ENCODE peak calls at places on chromosomes 7 and 10, in four cellular contexts. N is right atrium auricular region, U is ascending aorta, D is body of pancreas. F is an unnamed sample.

GRCh38 chr10:28215930-28216329 is 86.9 kb downstream of the MPP7 start:
- DNase-seq in N (no peak), U (no peak), D (peak), F (no peak)

GRCh38 chr7:40133561-40134427 is 628 bp downstream of the MPLKIP start:
- DNase-seq in N (no peak), U (no peak), D (no peak), F (no peak)

GRCh38 chr7:116988363-116988989 is 35.2 kb downstream of the ST7 start:
- DNase-seq in N (no peak), U (no peak), D (no peak), F (no peak)

GRCh38 chr7:44180631-44181030 is 8.6 kb downstream of the GCK start:
- DNase-seq in N (no peak), U (no peak), D (no peak), F (no peak)

GRCh38 chr10:6050801-6051445 is 11.2 kb downstream of the IL2RA start:
- DNase-seq in N (peak), U (peak), D (peak), F (peak)

GRCh38 chr10:30216811-30217210 is 132.3 kb downstream of the MTPAP start:
- DNase-seq in N (no peak), U (no peak), D (no peak), F (no peak)

GRCh38 chr7:94486206-94486605 is 23.4 kb upstream of the CASD1 start:
- DNase-seq in N (no peak), U (no peak), D (no peak), F (no peak)

GRCh38 chr10:30270247-30270646 is 78.8 kb downstream of the MTPAP start:
- DNase-seq in N (no peak), U (no peak), D (no peak), F (no peak)

GRCh38 chr10:277963-278362 is 142.7 kb downstream of the ZMYND11 start:
- DNase-seq in N (no peak), U (no peak), D (no peak), F (no peak)

GRCh38 chr10:282294-283139 is 147.3 kb downstream of the ZMYND11 start:
- DNase-seq in N (no peak), U (no peak), D (no peak), F (no peak)

GRCh38 chr10:278707-279106 is 143.5 kb downstream of the ZMYND11 start:
- DNase-seq in N (no peak), U (no peak), D (no peak), F (no peak)

GRCh38 chr10:279232-279631 is 144.0 kb downstream of the ZMYND11 start:
- DNase-seq in N (no peak), U (no peak), D (no peak), F (no peak)

GRCh38 chr10:279655-280054 is 144.4 kb downstream of the ZMYND11 start:
- DNase-seq in N (no peak), U (no peak), D (no peak), F (no peak)
- TF ChIP-seq CTCF in N (no peak), U (no peak), D (no peak), F (no peak)

GRCh38 chr7:106289848-106290247 is 5.1 kb upstream of the NAMPT start:
- DNase-seq in N (no peak), U (no peak), D (no peak), F (no peak)

GRCh38 chr7:106290319-106290718 is 5.5 kb upstream of the NAMPT start:
- DNase-seq in N (no peak), U (no peak), D (no peak), F (no peak)

GRCh38 chr7:106291247-106291646 is 6.5 kb upstream of the NAMPT start:
- DNase-seq in N (no peak), U (no peak), D (peak), F (no peak)

GRCh38 chr7:106294334-106294733 is 9.6 kb upstream of the NAMPT start:
- DNase-seq in N (no peak), U (no peak), D (no peak), F (no peak)
- TF ChIP-seq CTCF in N (no peak), U (no peak), D (no peak), F (no peak)

DNA sequence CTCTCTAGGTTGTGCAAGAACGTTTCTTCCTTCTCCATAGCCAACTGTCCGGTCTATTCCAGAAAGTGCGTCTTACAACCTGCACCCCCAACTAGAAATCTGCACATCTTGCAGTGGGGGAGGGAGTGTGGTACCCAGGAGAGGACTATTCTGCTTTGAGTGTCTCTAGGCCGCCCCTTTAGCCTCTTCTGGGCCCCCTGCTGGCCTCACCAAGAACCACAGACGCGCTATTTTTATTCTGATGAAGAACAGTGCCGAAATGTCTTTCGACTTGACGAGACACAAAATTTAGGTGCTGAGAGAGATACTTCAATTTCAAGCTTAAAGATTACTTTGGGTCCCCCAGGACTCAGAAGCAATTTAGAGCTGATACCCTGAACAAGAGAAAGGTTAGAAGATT is 1.0 kb downstream of the CNPY1 start:
- DNase-seq in N (no peak), U (no peak), D (no peak), F (no peak)
- TF ChIP-seq CTCF in N (no peak), U (no peak), D (no peak), F (no peak)

DNA sequence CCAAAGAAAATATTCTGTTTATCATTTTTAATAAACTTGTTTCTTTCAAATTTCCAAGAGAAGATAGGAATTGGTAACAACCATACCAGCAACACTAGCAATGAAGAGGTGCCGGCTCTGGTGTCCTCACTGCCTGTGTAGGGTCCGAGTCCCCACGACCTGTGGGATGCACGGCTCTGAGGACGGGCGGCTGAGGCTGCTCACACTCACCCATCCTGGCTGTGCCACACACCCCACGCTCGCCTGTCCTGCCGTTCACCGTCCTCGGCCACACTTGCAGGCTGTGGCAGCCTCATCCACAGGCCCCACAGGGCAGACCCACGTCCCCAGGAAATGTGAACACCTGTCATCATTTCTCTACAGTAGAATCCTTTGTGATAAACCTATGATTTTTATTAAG is 48.2 kb upstream of the DPYSL4 start:
- DNase-seq in N (no peak), U (no peak), D (no peak), F (peak)
- TF ChIP-seq CTCF in N (no peak), U (no peak), D (no peak), F (no peak)

GRCh38 chr10:91043173-91043910 is 122.5 kb upstream of the ANKRD1 start:
- DNase-seq in N (no peak), U (no peak), D (no peak), F (no peak)
- TF ChIP-seq CTCF in N (peak), U (no peak), D (peak), F (no peak)

DNA sequence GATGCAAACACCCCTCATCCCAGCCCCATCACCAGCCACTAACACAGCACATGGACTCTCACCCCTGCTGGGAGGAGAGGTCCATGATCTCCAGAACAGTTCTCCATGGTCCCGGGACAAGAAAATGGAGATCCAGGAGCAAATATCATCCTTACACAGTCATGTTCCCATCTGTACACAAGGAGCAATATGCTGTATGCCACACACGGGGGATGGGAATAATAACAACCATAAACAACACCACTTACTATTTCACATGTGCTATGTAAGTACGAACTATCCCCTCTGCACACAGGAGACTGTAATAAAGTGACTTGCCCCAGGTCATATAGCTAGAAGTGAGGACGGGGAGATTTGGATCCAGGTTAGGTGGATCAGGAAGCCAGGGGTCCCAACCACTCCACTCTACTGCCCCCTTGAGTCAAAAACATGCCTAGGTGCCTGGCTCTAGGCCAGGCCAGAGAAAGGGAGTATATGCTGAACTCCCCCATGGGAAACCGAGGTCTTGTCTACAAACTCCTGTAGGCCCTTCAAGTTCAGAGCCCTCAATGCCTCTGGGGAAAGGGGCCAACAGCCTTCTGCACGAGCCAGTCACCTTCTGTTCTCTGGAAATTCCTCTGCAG is 34.1 kb downstream of the LRRC20 start:
- DNase-seq in N (no peak), U (no peak), D (peak), F (no peak)
- TF ChIP-seq CTCF in N (peak), U (peak), D (peak), F (no peak)

DNA sequence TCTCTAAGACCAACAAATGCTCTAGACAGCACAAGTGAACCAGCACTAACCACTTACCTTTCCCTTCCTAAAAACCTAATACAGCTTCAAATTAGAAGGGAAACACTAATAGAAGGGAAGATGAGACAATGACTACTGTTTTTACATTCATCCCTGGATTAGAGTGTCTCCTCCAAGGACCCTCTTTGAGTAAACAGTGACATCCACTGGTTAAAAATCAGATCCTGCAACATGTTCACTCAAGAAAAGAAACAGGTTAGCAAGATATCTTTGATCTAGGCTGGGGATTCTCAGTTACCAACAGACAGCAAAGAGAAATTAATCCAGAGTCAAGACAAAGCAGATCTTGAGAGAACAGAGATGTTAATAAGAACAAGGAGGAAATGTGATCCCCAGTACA is 177.7 kb upstream of the GHITM start:
- DNase-seq in N (no peak), U (no peak), D (no peak), F (no peak)
- TF ChIP-seq CTCF in N (no peak), U (no peak), D (no peak), F (no peak)

DNA sequence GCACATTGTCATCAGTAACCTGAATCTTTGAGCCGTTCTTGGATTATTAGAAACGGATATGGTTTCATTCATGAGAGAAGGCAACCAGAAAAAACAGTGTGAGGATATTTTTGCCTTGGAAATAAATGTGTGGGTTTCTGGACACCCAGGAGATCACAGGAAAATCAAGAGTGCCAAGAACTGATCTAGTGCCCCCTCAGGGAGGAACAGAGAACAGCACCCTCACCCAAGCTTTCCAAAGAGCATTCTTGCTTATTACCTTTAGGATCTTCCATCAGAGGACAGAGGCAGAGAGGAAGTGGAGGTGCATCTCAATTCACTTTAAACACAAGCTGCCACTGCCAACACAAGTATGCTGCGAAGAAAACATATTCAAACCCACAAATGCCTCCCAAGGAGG is 851.5 kb upstream of the COBL start:
- DNase-seq in N (no peak), U (no peak), D (no peak), F (no peak)
- TF ChIP-seq CTCF in N (no peak), U (no peak), D (peak), F (no peak)

GRCh38 chr10:74826142-74827044 is at the start of gene KAT6B:
- DNase-seq in N (peak), U (peak), D (peak), F (peak)
- TF ChIP-seq CTCF in N (peak), U (no peak), D (no peak), F (no peak)